ENCODE peak calls at places on chromosomes 16 and 17, in four cellular contexts. Z, I, H and X are unnamed samples.

GRCh38 chr17:65022751-65023421 is 33.7 kb downstream of the GNA13 start:
- DNase-seq in Z (no peak), H (peak; percentile 20), I (no peak), X (no peak)

GRCh38 chr16:87822571-87822970 is 46.7 kb downstream of the SLC7A5 start:
- DNase-seq in I (no peak), H (no peak), Z (no peak), X (peak; percentile 31)

GRCh38 chr17:38320482-38320881 is 23.3 kb downstream of the GPR179 start:
- DNase-seq in I (no peak), H (no peak), Z (no peak), X (no peak)

GRCh38 chr16:83768976-83769375 is 38.8 kb upstream of the HSBP1 start:
- DNase-seq in I (no peak), H (peak; percentile 2), Z (no peak), X (no peak)

GRCh38 chr16:53055603-53056527 is 1.1 kb downstream of the CHD9 start:
- DNase-seq in H (peak; percentile 96), I (peak; percentile 50), Z (no peak), X (peak; percentile 77)

GRCh38 chr17:27319536-27320221 is 25.8 kb downstream of the WSB1 start:
- DNase-seq in H (peak; percentile 91), I (peak; percentile 88), Z (peak; percentile 77), X (peak; percentile 65)

GRCh38 chr17:70310251-70310672 is 140.9 kb downstream of the KCNJ2 start:
- DNase-seq in H (peak; percentile 66), I (peak; percentile 49), Z (no peak), X (no peak)

GRCh38 chr17:68592667-68593330 is 8.4 kb downstream of the FAM20A start:
- DNase-seq in I (no peak), H (no peak), Z (no peak), X (no peak)

GRCh38 chr16:54503011-54503410 is 216.4 kb upstream of the IRX3 start:
- DNase-seq in Z (peak; percentile 80), I (peak; percentile 90), H (peak; percentile 30), X (peak; percentile 58)

GRCh38 chr16:35391328-35391727 is 1931.9 kb downstream of the TP53TG3F start:
- DNase-seq in H (no peak), Z (peak; percentile 28), I (peak; percentile 42), X (no peak)

GRCh38 chr17:67619555-67619954 is 98.2 kb upstream of the NOL11 start:
- DNase-seq in Z (no peak), I (no peak), H (no peak), X (no peak)

DNA sequence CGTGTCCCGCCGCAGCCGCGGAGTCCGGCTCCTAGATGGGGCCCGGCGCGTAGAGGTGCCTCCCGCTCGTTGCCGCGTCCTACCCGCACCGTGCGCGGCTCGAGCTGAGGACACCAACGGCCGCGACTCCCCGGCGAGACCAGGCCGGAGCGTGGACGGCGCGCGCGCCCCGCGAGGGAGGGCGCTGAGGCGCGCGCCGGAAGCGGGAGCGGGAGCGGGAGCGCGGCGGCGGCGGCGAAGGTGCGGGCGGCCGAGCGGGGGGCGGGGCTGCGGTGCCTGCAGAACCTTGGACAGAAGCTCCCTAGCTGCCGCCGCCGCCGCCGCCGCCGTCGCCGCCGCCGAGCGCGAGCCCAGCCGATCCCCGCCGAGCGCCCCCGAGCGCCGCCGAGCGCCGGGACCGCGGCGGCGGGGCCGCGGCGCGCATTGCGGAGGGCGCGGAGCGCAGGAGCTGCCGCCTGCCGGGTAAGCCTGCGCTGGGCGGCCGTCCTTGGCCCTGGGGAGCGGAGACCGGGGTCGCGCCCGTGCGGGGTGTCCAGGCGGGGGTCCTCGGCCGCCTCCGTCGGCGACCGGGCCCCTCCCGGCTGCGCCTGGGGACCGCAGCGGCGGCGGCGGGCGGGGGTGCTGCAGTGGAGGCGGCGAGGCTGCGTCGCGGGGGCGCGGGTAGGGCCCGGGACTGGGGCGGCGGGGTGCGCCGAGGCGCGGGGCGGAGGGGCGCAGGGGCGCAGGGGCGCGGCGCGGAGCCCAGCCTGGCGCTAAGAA is at the start of gene CDK5R1:
- DNase-seq in Z (peak; percentile 74), I (peak; percentile 72), H (peak; percentile 73), X (peak; percentile 84)
- H3K4me1 ChIP-seq in Z (peaks cover 48% of the 10 kb centered on the region), I (peaks cover 42% of the 10 kb centered on the region), H (peaks cover 12% of the 10 kb centered on the region), X (peaks cover 12% of the 10 kb centered on the region)

GRCh38 chr16:63614421-63614820 is 1507.4 kb downstream of the CDH11 start:
- DNase-seq in H (no peak), Z (no peak), I (no peak), X (no peak)

GRCh38 chr16:63618896-63619295 is 1503.0 kb downstream of the CDH11 start:
- DNase-seq in Z (no peak), H (no peak), I (no peak), X (no peak)

GRCh38 chr16:63617047-63617989 is 1504.5 kb downstream of the CDH11 start:
- DNase-seq in I (peak; percentile 49), H (peak; percentile 14), Z (peak; percentile 23), X (peak; percentile 4)

GRCh38 chr16:63613701-63614100 is 1508.2 kb downstream of the CDH11 start:
- DNase-seq in H (peak; percentile 32), Z (no peak), I (no peak), X (no peak)

GRCh38 chr16:63617990-63618763 is 1503.7 kb downstream of the CDH11 start:
- DNase-seq in H (peak; percentile 29), I (peak; percentile 65), Z (peak; percentile 26), X (no peak)
- H3K4me3 ChIP-seq in H (peak overlapping the region; percentile 44), I (peak overlapping the region; percentile 64), Z (peak overlapping the region; percentile 70), X (no peak overlapping the region)

GRCh38 chr16:24834459-24835335 is 11.1 kb upstream of the SLC5A11 start:
- DNase-seq in I (no peak), Z (no peak), H (peak; percentile 53), X (peak; percentile 85)
- TF ChIP-seq CTCF in I (no peak), Z (peak; percentile 54), H (peak; percentile 74), X (peak; percentile 43)

GRCh38 chr17:28889996-28890395 is 7.5 kb downstream of the FLOT2 start:
- DNase-seq in H (no peak), Z (no peak), I (no peak), X (no peak)
- H3K4me1 ChIP-seq in H (peaks cover 5% of the 10 kb centered on the region), Z (peaks cover 53% of the 10 kb centered on the region), I (peaks cover 48% of the 10 kb centered on the region), X (peaks cover 17% of the 10 kb centered on the region)

GRCh38 chr16:85457366-85457765 is 155.8 kb upstream of the GSE1 start:
- DNase-seq in Z (no peak), I (no peak), H (no peak), X (no peak)

GRCh38 chr16:85459529-85460251 is 153.4 kb upstream of the GSE1 start:
- DNase-seq in H (peak; percentile 37), Z (peak; percentile 39), I (no peak), X (no peak)

GRCh38 chr16:85460252-85460982 is 152.7 kb upstream of the GSE1 start:
- DNase-seq in Z (no peak), H (peak; percentile 73), I (no peak), X (peak; percentile 20)

GRCh38 chr16:85460983-85461813 is 151.9 kb upstream of the GSE1 start:
- DNase-seq in H (peak; percentile 69), Z (no peak), I (no peak), X (no peak)

GRCh38 chr16:85458952-85459351 is 154.2 kb upstream of the GSE1 start:
- DNase-seq in Z (no peak), I (no peak), H (no peak), X (no peak)
- H3K4me3 ChIP-seq in Z (no peak overlapping the region), I (no peak overlapping the region), H (no peak overlapping the region), X (no peak overlapping the region)